ENCODE peak calls at places on chromosomes 13 and 19, in nine cellular contexts. R is C1 segment of cervical spinal cord; I is type B pancreatic cell; W is fibroblast of gingiva; L is CD8-positive, alpha-beta memory T cell; Q is nucleus accumbens; K is stimulated activated CD8-positive, alpha-beta memory T cell treated with anti-CD3 and anti-CD28 coated beads, Interleukin-15, amount 100 ng/mL, for 48 hours; U is left lung; G is activated CD8-positive, alpha-beta memory T cell treated with anti-CD3 and anti-CD28 coated beads, Interleukin-2, amount 50 U/mL, for 4 hours. O is an unnamed sample.

GRCh38 chr19:29679598-29680210 is 14.4 kb downstream of the PLEKHF1 start:
- DNase-seq in R (no peak), I (no peak), W (no peak), L (no peak), Q (no peak), K (no peak), U (peak), G (no peak), O (no peak)

GRCh38 chr19:246551-246950 is 44.7 kb downstream of the PLPP2 start:
- DNase-seq in R (no peak), I (no peak), W (no peak), L (no peak), Q (no peak), K (no peak), U (peak), G (no peak), O (no peak)

GRCh38 chr19:18961767-18962423 is 20.9 kb upstream of the HOMER3 start:
- DNase-seq in R (no peak), I (no peak), W (no peak), L (peak), Q (no peak), K (no peak), U (no peak), G (peak), O (no peak)

GRCh38 chr19:10230904-10231623 is at the start of gene S1PR2:
- DNase-seq in R (peak), I (peak), W (peak), L (peak), Q (peak), K (peak), U (peak), G (peak), O (peak)

GRCh38 chr19:42366676-42367075 is 23.4 kb downstream of the CNFN start:
- DNase-seq in R (no peak), I (no peak), W (no peak), L (no peak), Q (no peak), K (no peak), U (no peak), G (no peak), O (no peak)

GRCh38 chr19:45866400-45867176 is 2.5 kb downstream of the FOXA3 start:
- DNase-seq in R (no peak), I (no peak), W (no peak), L (no peak), Q (no peak), K (no peak), U (peak), G (no peak), O (no peak)

GRCh38 chr13:114148521-114148855 is 16.1 kb upstream of the RASA3 start:
- DNase-seq in R (no peak), I (no peak), W (no peak), L (peak), Q (no peak), K (peak), U (no peak), G (peak), O (no peak)

GRCh38 chr13:71240906-71241305 is 626.1 kb downstream of the DACH1 start:
- DNase-seq in R (no peak), I (no peak), W (no peak), L (no peak), Q (no peak), K (no peak), U (no peak), G (no peak), O (no peak)

GRCh38 chr13:79631260-79631659 is 150.3 kb downstream of the NDFIP2 start:
- DNase-seq in R (no peak), I (no peak), W (peak), L (no peak), Q (no peak), K (no peak), U (no peak), G (no peak), O (no peak)

GRCh38 chr13:48446454-48446853 is 33.5 kb upstream of the LPAR6 start:
- DNase-seq in R (no peak), I (no peak), W (peak), L (no peak), Q (no peak), K (no peak), U (no peak), G (no peak), O (no peak)

GRCh38 chr13:100630564-100630963 is 42.0 kb upstream of the GGACT start:
- DNase-seq in R (peak), I (no peak), W (no peak), L (no peak), Q (peak), K (no peak), U (no peak), G (no peak), O (peak)

GRCh38 chr13:114226088-114226487 is 8.6 kb upstream of the CDC16 start:
- DNase-seq in R (no peak), I (no peak), W (peak), L (peak), Q (peak), K (no peak), U (no peak), G (no peak), O (peak)

GRCh38 chr13:112077729-112078128 is 10.8 kb downstream of the SOX1 start:
- DNase-seq in R (no peak), I (no peak), W (no peak), L (no peak), Q (no peak), K (no peak), U (no peak), G (no peak), O (no peak)

GRCh38 chr19:4749870-4750269 is 26.2 kb upstream of the DPP9 start:
- DNase-seq in R (no peak), I (no peak), W (no peak), L (no peak), Q (no peak), K (no peak), U (no peak), G (no peak), O (no peak)

GRCh38 chr13:21625366-21625765 is 21.4 kb upstream of the MICU2 start:
- DNase-seq in R (no peak), I (no peak), W (peak), L (peak), Q (no peak), K (no peak), U (no peak), G (no peak), O (no peak)

GRCh38 chr19:1882786-1883692 is 2.3 kb downstream of the ABHD17A start:
- DNase-seq in R (peak), I (no peak), W (no peak), L (no peak), Q (peak), K (no peak), U (no peak), G (no peak), O (peak)

GRCh38 chr19:10417598-10418280 is 2.6 kb upstream of the PDE4A start:
- DNase-seq in R (no peak), I (no peak), W (no peak), L (no peak), Q (no peak), K (no peak), U (no peak), G (no peak), O (no peak)

GRCh38 chr13:112894673-112895481 is 74.1 kb upstream of the MCF2L start:
- DNase-seq in R (no peak), I (no peak), W (no peak), L (no peak), Q (no peak), K (no peak), U (peak), G (no peak), O (no peak)

O was measured in globus pallidus.